ENCODE peak calls at places on chromosome 1, in seven cellular contexts. V is neuronal stem cell, H is G401, M is brain pericyte, T is NCI-H748 treated with DMSO at 0.1 percent for 48 hours, I is foreskin fibroblast, O is mucosa of gallbladder. X is an unnamed sample.

GRCh38 chr1:178645826-178646200 is 79.2 kb upstream of the RALGPS2 start:
- DNase-seq in T (no peak), O (no peak), M (no peak), H (no peak), V (no peak), I (peak), X (peak)

GRCh38 chr1:180571060-180571831 is 12.5 kb downstream of the OVAAL start:
- DNase-seq in T (no peak), O (no peak), V (no peak), I (no peak), M (no peak), H (no peak), X (no peak)

GRCh38 chr1:12386130-12386529 is 156.3 kb downstream of the VPS13D start:
- DNase-seq in I (no peak), H (no peak), M (no peak), O (peak), T (no peak), V (no peak), X (no peak)

GRCh38 chr1:8870605-8871538 is 7.6 kb downstream of the ENO1 start:
- DNase-seq in H (no peak), I (no peak), M (no peak), T (no peak), O (no peak), V (no peak), X (no peak)

GRCh38 chr1:227043755-227044154 is 103.7 kb downstream of the COQ8A start:
- DNase-seq in H (no peak), I (peak), V (no peak), T (no peak), M (no peak), O (no peak), X (no peak)

GRCh38 chr1:60911980-60912692 is 170.2 kb upstream of the NFIA start:
- DNase-seq in I (no peak), M (no peak), T (peak), H (no peak), O (no peak), V (no peak), X (no peak)

GRCh38 chr1:163561570-163562295 is 240.0 kb downstream of the NUF2 start:
- DNase-seq in T (peak), O (no peak), I (peak), V (peak), H (no peak), M (no peak), X (peak)

GRCh38 chr1:10724052-10724494 is 72.4 kb downstream of the CASZ1 start:
- DNase-seq in V (no peak), T (peak), H (no peak), I (peak), O (peak), M (no peak), X (peak)

GRCh38 chr1:85368073-85368778 is 91.8 kb upstream of the BCL10 start:
- DNase-seq in V (no peak), O (no peak), H (no peak), I (no peak), M (no peak), T (no peak), X (no peak)

GRCh38 chr1:3142751-3143150 is 73.7 kb downstream of the PRDM16 start:
- DNase-seq in O (no peak), I (no peak), M (no peak), V (no peak), H (no peak), T (no peak), X (no peak)